ENCODE peak calls at places on chromosomes 3 and 15, in nine cellular contexts. N, Z, I, L, P, W, G, C and K are unnamed samples.

GRCh38 chr3:126109860-126110235 is 25.9 kb upstream of the SLC41A3 start:
- DNase-seq in N (no peak), Z (peak; percentile 20), I (no peak), L (no peak), P (no peak), W (no peak), G (no peak), C (no peak), K (no peak)

GRCh38 chr3:64105816-64106215 is 82.5 kb upstream of the PSMD6 start:
- DNase-seq in N (no peak), Z (no peak), I (no peak), L (no peak), P (no peak), W (no peak), G (no peak), C (no peak), K (no peak)

GRCh38 chr3:25009665-25010064 is 418.4 kb upstream of the RARB start:
- DNase-seq in N (no peak), Z (no peak), I (no peak), L (no peak), P (no peak), W (no peak), G (no peak), C (no peak), K (no peak)

GRCh38 chr15:87365221-87365620 is 891.3 kb downstream of the NTRK3 start:
- DNase-seq in N (no peak), Z (no peak), I (no peak), L (no peak), P (no peak), W (no peak), G (peak; percentile 33), C (peak; percentile 84), K (no peak)

GRCh38 chr3:142056656-142057330 is 92.6 kb downstream of the TFDP2 start:
- DNase-seq in N (no peak), Z (no peak), I (no peak), L (no peak), P (no peak), W (no peak), G (no peak), C (no peak), K (no peak)

GRCh38 chr3:126535636-126536035 is 11.7 kb downstream of the CHST13 start:
- DNase-seq in N (no peak), Z (no peak), I (no peak), L (no peak), P (peak; percentile 27), W (no peak), G (no peak), C (peak; percentile 35), K (no peak)

GRCh38 chr3:9388562-9389272 is 8.7 kb upstream of the SETD5 start:
- DNase-seq in N (no peak), Z (no peak), I (no peak), L (no peak), P (no peak), W (no peak), G (no peak), C (no peak), K (no peak)

GRCh38 chr3:108489776-108490175 is 20.6 kb downstream of the MYH15 start:
- DNase-seq in N (no peak), Z (peak; percentile 26), I (no peak), L (no peak), P (no peak), W (no peak), G (no peak), C (no peak), K (peak; percentile 51)

GRCh38 chr3:17431004-17431403 is 311.4 kb downstream of the TBC1D5 start:
- DNase-seq in N (no peak), Z (peak; percentile 7), I (no peak), L (no peak), P (no peak), W (no peak), G (no peak), C (no peak), K (no peak)

GRCh38 chr3:23810342-23811116 is 4.8 kb downstream of the UBE2E1 start:
- DNase-seq in N (peak; percentile 44), Z (peak; percentile 87), I (peak; percentile 66), L (no peak), P (peak; percentile 83), W (peak; percentile 39), G (no peak), C (peak; percentile 95), K (no peak)

GRCh38 chr15:93158104-93158503 is 69.1 kb upstream of the RGMA start:
- DNase-seq in N (no peak), Z (no peak), I (no peak), L (no peak), P (no peak), W (no peak), G (no peak), C (no peak), K (no peak)

GRCh38 chr15:89361451-89362202 is 27.0 kb upstream of the POLG start:
- DNase-seq in N (peak; percentile 69), Z (peak; percentile 97), I (peak; percentile 46), L (no peak), P (peak; percentile 84), W (peak; percentile 32), G (no peak), C (peak; percentile 100), K (no peak)

GRCh38 chr15:72099155-72099554 is 18.8 kb downstream of the MYO9A start:
- DNase-seq in N (no peak), Z (no peak), I (no peak), L (no peak), P (no peak), W (no peak), G (no peak), C (no peak), K (no peak)

GRCh38 chr3:172104471-172105072 is 65.2 kb downstream of the FNDC3B start:
- DNase-seq in N (no peak), Z (peak; percentile 64), I (no peak), L (no peak), P (no peak), W (no peak), G (no peak), C (no peak), K (no peak)

GRCh38 chr3:101676219-101676764 is 640 bp downstream of the ZBTB11 start:
- DNase-seq in N (peak; percentile 97), Z (peak; percentile 98), I (peak; percentile 96), L (no peak), P (peak; percentile 98), W (peak; percentile 93), G (peak; percentile 44), C (peak; percentile 97), K (peak; percentile 100)

GRCh38 chr15:40743921-40744809 is 10.9 kb downstream of the RMDN3 start:
- DNase-seq in N (no peak), Z (peak; percentile 52), I (no peak), L (no peak), P (peak; percentile 66), W (no peak), G (peak; percentile 36), C (peak; percentile 85), K (no peak)
- H3K36me3 ChIP-seq in N (no peaks in the 10 kb centered on the region), Z (peaks cover 4% of the 10 kb centered on the region), I (peaks cover 40% of the 10 kb centered on the region), L (peaks cover 95% of the 10 kb centered on the region), P (peaks cover 66% of the 10 kb centered on the region), W (no peaks in the 10 kb centered on the region), G (peaks cover 29% of the 10 kb centered on the region), C (peaks cover 46% of the 10 kb centered on the region), K (no peaks in the 10 kb centered on the region)

DNA sequence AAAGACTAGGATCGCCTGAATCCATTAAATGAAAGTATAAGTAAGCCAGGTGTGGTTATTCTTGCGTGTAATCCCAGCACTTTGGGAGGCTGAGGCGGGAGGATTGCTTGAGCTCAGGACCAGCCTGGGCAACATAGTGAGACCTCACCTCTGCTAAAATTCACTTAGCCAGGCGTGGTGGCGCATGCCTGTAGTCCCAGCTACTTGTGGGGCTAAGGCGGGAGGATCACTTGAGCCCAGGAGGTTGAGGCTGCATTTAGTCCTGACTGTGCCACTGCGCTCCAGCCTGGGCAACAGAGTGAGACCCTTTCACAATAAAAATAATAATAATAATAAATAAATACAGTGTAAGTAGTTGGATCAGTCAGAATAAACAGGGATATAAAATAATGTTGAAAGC is 25.5 kb upstream of the HYKK start:
- DNase-seq in N (no peak), Z (no peak), I (no peak), L (no peak), P (no peak), W (no peak), G (no peak), C (no peak), K (no peak)
- H3K36me3 ChIP-seq in N (no peaks in the 10 kb centered on the region), Z (peaks cover 33% of the 10 kb centered on the region), I (peaks cover 66% of the 10 kb centered on the region), L (peaks cover 100% of the 10 kb centered on the region), P (peaks cover 94% of the 10 kb centered on the region), W (peaks cover 4% of the 10 kb centered on the region), G (peaks cover 20% of the 10 kb centered on the region), C (peaks cover 61% of the 10 kb centered on the region), K (peaks cover 7% of the 10 kb centered on the region)

GRCh38 chr3:191360620-191361019 is 30.3 kb upstream of the UTS2B start:
- DNase-seq in N (no peak), Z (no peak), I (no peak), L (no peak), P (no peak), W (no peak), G (no peak), C (no peak), K (peak; percentile 54)

GRCh38 chr3:191363221-191363620 is 32.9 kb upstream of the UTS2B start:
- DNase-seq in N (no peak), Z (no peak), I (no peak), L (no peak), P (no peak), W (no peak), G (no peak), C (peak; percentile 30), K (no peak)

GRCh38 chr3:191362036-191362435 is 31.7 kb upstream of the UTS2B start:
- DNase-seq in N (no peak), Z (no peak), I (no peak), L (no peak), P (peak; percentile 58), W (no peak), G (no peak), C (no peak), K (no peak)

GRCh38 chr3:191361456-191361855 is 31.1 kb upstream of the UTS2B start:
- DNase-seq in N (no peak), Z (no peak), I (no peak), L (no peak), P (no peak), W (no peak), G (no peak), C (no peak), K (no peak)

DNA sequence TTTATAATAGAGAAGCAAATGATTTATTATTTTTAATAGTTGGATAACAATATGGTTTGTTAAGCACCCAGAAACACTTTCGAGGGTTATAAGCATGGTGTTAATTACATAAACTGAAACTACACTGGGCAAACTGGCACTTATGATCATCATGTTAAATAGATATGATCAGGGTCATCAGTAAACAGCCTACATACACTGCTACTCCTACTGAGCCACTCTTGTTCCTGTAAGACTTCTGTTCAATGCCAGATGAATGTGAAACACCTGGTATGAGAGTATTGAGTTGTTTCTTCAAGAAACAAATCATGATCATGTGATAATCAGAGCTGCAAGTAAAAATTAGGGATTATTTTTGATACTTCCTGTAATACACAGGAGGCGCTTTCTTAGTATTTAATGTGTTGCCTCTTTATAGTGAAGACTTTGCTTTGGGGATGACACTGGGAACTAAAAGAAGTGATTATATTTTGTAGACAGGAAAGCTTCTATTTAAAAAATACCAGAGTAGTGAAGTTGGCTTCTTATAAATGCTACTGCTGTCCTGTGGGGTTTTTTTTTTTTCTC is 32.3 kb upstream of the UTS2B start:
- DNase-seq in N (no peak), Z (no peak), I (no peak), L (no peak), P (no peak), W (no peak), G (no peak), C (no peak), K (no peak)
- H3K36me3 ChIP-seq in N (peaks cover 2% of the 10 kb centered on the region), Z (peaks cover 2% of the 10 kb centered on the region), I (peaks cover 24% of the 10 kb centered on the region), L (peaks cover 55% of the 10 kb centered on the region), P (peaks cover 71% of the 10 kb centered on the region), W (no peaks in the 10 kb centered on the region), G (peaks cover 3% of the 10 kb centered on the region), C (peaks cover 53% of the 10 kb centered on the region), K (peaks cover 61% of the 10 kb centered on the region)

GRCh38 chr15:48781481-48782081 is 29.3 kb downstream of the CEP152 start:
- DNase-seq in N (no peak), Z (no peak), I (no peak), L (no peak), P (no peak), W (no peak), G (no peak), C (no peak), K (no peak)
- H3K36me3 ChIP-seq in N (no peaks in the 10 kb centered on the region), Z (peaks cover 6% of the 10 kb centered on the region), I (peaks cover 4% of the 10 kb centered on the region), L (peaks cover 26% of the 10 kb centered on the region), P (peaks cover 7% of the 10 kb centered on the region), W (no peaks in the 10 kb centered on the region), G (no peaks in the 10 kb centered on the region), C (peaks cover under 1% of the 10 kb centered on the region), K (no peaks in the 10 kb centered on the region)